ENCODE peak calls at places on chromosome 7, in ten cellular contexts. V is lower lobe of right lung; E is aorta; K is transverse colon; B is body of pancreas; A is psoas muscle; G is Peyer's patch; R is sigmoid colon; L is CD4-positive, alpha-beta memory T cell; M is SK-N-MC. Z is an unnamed sample.

GRCh38 chr7:25636871-25637283 is 408.6 kb upstream of the NPVF start:
- DNase-seq in V (no peak), E (no peak), K (no peak), B (no peak), A (no peak), G (no peak), R (no peak), L (no peak), M (no peak), Z (no peak)

GRCh38 chr7:94618134-94618533 is 37.8 kb downstream of the SGCE start:
- DNase-seq in V (no peak), E (no peak), K (no peak), B (no peak), A (no peak), G (no peak), R (no peak), L (no peak), M (no peak), Z (no peak)

GRCh38 chr7:101486056-101486763 is 123.5 kb downstream of the COL26A1 start:
- DNase-seq in V (no peak), E (no peak), K (no peak), B (no peak), A (no peak), G (no peak), R (no peak), L (no peak), M (no peak), Z (no peak)

GRCh38 chr7:17299477-17299991 is 1.1 kb downstream of the AHR start:
- DNase-seq in V (no peak), E (no peak), K (peak; percentile 8), B (no peak), A (no peak), G (peak; percentile 31), R (no peak), L (peak; percentile 55), M (no peak), Z (no peak)

GRCh38 chr7:80335473-80336232 is 176.2 kb downstream of the GNAT3 start:
- DNase-seq in V (no peak), E (no peak), K (peak; percentile 61), B (no peak), A (no peak), G (no peak), R (no peak), L (no peak), M (no peak), Z (no peak)

GRCh38 chr7:148306759-148307158 is 283.8 kb upstream of the C7orf33 start:
- DNase-seq in V (no peak), E (no peak), K (no peak), B (no peak), A (no peak), G (no peak), R (no peak), L (no peak), M (no peak), Z (no peak)

GRCh38 chr7:51325231-51325630 is 8.6 kb upstream of the COBL start:
- DNase-seq in V (no peak), E (no peak), K (no peak), B (no peak), A (no peak), G (no peak), R (no peak), L (no peak), M (no peak), Z (no peak)

GRCh38 chr7:150325110-150325611 is 1.8 kb upstream of the ACTR3C start:
- DNase-seq in V (peak; percentile 77), E (no peak), K (no peak), B (no peak), A (no peak), G (no peak), R (no peak), L (no peak), M (no peak), Z (no peak)

GRCh38 chr7:79241288-79242055 is 212.0 kb downstream of the MAGI2 start:
- DNase-seq in V (no peak), E (no peak), K (no peak), B (no peak), A (no peak), G (no peak), R (no peak), L (no peak), M (no peak), Z (no peak)

GRCh38 chr7:26843696-26844095 is 20.7 kb downstream of the SKAP2 start:
- DNase-seq in V (no peak), E (no peak), K (no peak), B (no peak), A (no peak), G (no peak), R (no peak), L (no peak), M (no peak), Z (no peak)

GRCh38 chr7:106425017-106425719 is 140.4 kb upstream of the NAMPT start:
- DNase-seq in V (peak; percentile 69), E (no peak), K (peak; percentile 69), B (peak; percentile 75), A (peak; percentile 49), G (no peak), R (peak; percentile 93), L (peak; percentile 56), M (peak; percentile 96), Z (peak; percentile 89)

GRCh38 chr7:17564678-17565209 is 266.3 kb downstream of the AHR start:
- DNase-seq in V (no peak), E (no peak), K (no peak), B (no peak), A (no peak), G (no peak), R (no peak), L (no peak), M (no peak), Z (peak; percentile 50)

GRCh38 chr7:158549176-158549833 is 38.3 kb downstream of the PTPRN2 start:
- DNase-seq in V (peak; percentile 42), E (peak; percentile 74), K (no peak), B (no peak), A (peak; percentile 31), G (no peak), R (no peak), L (no peak), M (no peak), Z (no peak)
- H3K9me3 ChIP-seq in V (no peaks in the 10 kb centered on the region), E (no peaks in the 10 kb centered on the region), K (no peaks in the 10 kb centered on the region), B (no peaks in the 10 kb centered on the region), A (no peaks in the 10 kb centered on the region), G (no peaks in the 10 kb centered on the region), R (no peaks in the 10 kb centered on the region), L (no peaks in the 10 kb centered on the region), M (no peaks in the 10 kb centered on the region), Z (no peaks in the 10 kb centered on the region)

GRCh38 chr7:56256108-56256507 is 139.9 kb upstream of the NUPR2 start:
- DNase-seq in V (no peak), E (no peak), K (no peak), B (no peak), A (no peak), G (no peak), R (no peak), L (no peak), M (no peak), Z (no peak)
- H3K9me3 ChIP-seq in V (no peaks in the 10 kb centered on the region), E (peaks cover 2% of the 10 kb centered on the region), K (no peaks in the 10 kb centered on the region), B (peaks cover 5% of the 10 kb centered on the region), A (no peaks in the 10 kb centered on the region), G (peaks cover 4% of the 10 kb centered on the region), R (no peaks in the 10 kb centered on the region), L (no peaks in the 10 kb centered on the region), M (no peaks in the 10 kb centered on the region), Z (no peaks in the 10 kb centered on the region)

GRCh38 chr7:157719705-157720655 is 383.2 kb downstream of the DNAJB6 start:
- DNase-seq in V (no peak), E (no peak), K (no peak), B (no peak), A (no peak), G (no peak), R (peak; percentile 58), L (no peak), M (no peak), Z (no peak)
- H3K9me3 ChIP-seq in V (no peaks in the 10 kb centered on the region), E (no peaks in the 10 kb centered on the region), K (no peaks in the 10 kb centered on the region), B (no peaks in the 10 kb centered on the region), A (no peaks in the 10 kb centered on the region), G (no peaks in the 10 kb centered on the region), R (no peaks in the 10 kb centered on the region), L (no peaks in the 10 kb centered on the region), M (no peaks in the 10 kb centered on the region), Z (no peaks in the 10 kb centered on the region)

GRCh38 chr7:42550706-42551470 is 313.9 kb upstream of the GLI3 start:
- DNase-seq in V (no peak), E (no peak), K (no peak), B (no peak), A (no peak), G (no peak), R (no peak), L (no peak), M (no peak), Z (no peak)

GRCh38 chr7:42545049-42545724 is 308.2 kb upstream of the GLI3 start:
- DNase-seq in V (no peak), E (no peak), K (no peak), B (no peak), A (no peak), G (no peak), R (no peak), L (no peak), M (no peak), Z (no peak)

GRCh38 chr7:42549866-42550485 is 313.0 kb upstream of the GLI3 start:
- DNase-seq in V (no peak), E (no peak), K (no peak), B (no peak), A (no peak), G (no peak), R (no peak), L (no peak), M (no peak), Z (no peak)

GRCh38 chr7:42552227-42552626 is 315.2 kb upstream of the GLI3 start:
- DNase-seq in V (no peak), E (no peak), K (no peak), B (no peak), A (no peak), G (no peak), R (no peak), L (no peak), M (no peak), Z (no peak)

GRCh38 chr7:42549212-42549611 is 312.2 kb upstream of the GLI3 start:
- DNase-seq in V (no peak), E (no peak), K (no peak), B (no peak), A (no peak), G (no peak), R (no peak), L (no peak), M (no peak), Z (no peak)
- H3K9me3 ChIP-seq in V (no peaks in the 10 kb centered on the region), E (peaks cover 3% of the 10 kb centered on the region), K (no peaks in the 10 kb centered on the region), B (peaks cover 5% of the 10 kb centered on the region), A (no peaks in the 10 kb centered on the region), G (no peaks in the 10 kb centered on the region), R (no peaks in the 10 kb centered on the region), L (no peaks in the 10 kb centered on the region), M (peaks cover 7% of the 10 kb centered on the region), Z (peaks cover 4% of the 10 kb centered on the region)

GRCh38 chr7:64651203-64651602 is 14.7 kb upstream of the ZNF107 start:
- DNase-seq in V (no peak), E (no peak), K (no peak), B (no peak), A (no peak), G (no peak), R (no peak), L (no peak), M (no peak), Z (peak; percentile 48)
- H3K9me3 ChIP-seq in V (no peaks in the 10 kb centered on the region), E (peaks cover 6% of the 10 kb centered on the region), K (no peaks in the 10 kb centered on the region), B (no peaks in the 10 kb centered on the region), A (no peaks in the 10 kb centered on the region), G (no peaks in the 10 kb centered on the region), R (no peaks in the 10 kb centered on the region), L (no peaks in the 10 kb centered on the region), M (no peaks in the 10 kb centered on the region), Z (no peaks in the 10 kb centered on the region)